ENCODE peak calls at places on chromosomes 12 and 14, in five cellular contexts. One of them, this sample, is unnamed.

GRCh38 chr14:50318031-50318626 is 6.0 kb downstream of the DMAC2L start:
- DNase-seq in effector memory CD4-positive, alpha-beta T cell: no peak
- DNase-seq in AG04450: no peak
- DNase-seq in fibroblast of lung: peak; percentile 78
- DNase-seq in body of pancreas: no peak
- DNase-seq in this sample: no peak

GRCh38 chr12:91181053-91181452 is 1.6 kb downstream of the DCN start:
- DNase-seq in effector memory CD4-positive, alpha-beta T cell: no peak
- DNase-seq in AG04450: no peak
- DNase-seq in fibroblast of lung: peak; percentile 72
- DNase-seq in body of pancreas: no peak
- DNase-seq in this sample: no peak

GRCh38 chr14:88516742-88517418 is 37.9 kb downstream of the PTPN21 start:
- DNase-seq in effector memory CD4-positive, alpha-beta T cell: no peak
- DNase-seq in AG04450: no peak
- DNase-seq in fibroblast of lung: no peak
- DNase-seq in body of pancreas: peak; percentile 37
- DNase-seq in this sample: no peak

GRCh38 chr14:34003052-34003668 is 52.3 kb upstream of the EGLN3 start:
- DNase-seq in effector memory CD4-positive, alpha-beta T cell: no peak
- DNase-seq in AG04450: no peak
- DNase-seq in fibroblast of lung: no peak
- DNase-seq in body of pancreas: no peak
- DNase-seq in this sample: no peak

GRCh38 chr14:51157012-51157411 is 62.1 kb upstream of the TRIM9 start:
- DNase-seq in effector memory CD4-positive, alpha-beta T cell: no peak
- DNase-seq in AG04450: no peak
- DNase-seq in fibroblast of lung: peak; percentile 38
- DNase-seq in body of pancreas: no peak
- DNase-seq in this sample: no peak

GRCh38 chr14:92546347-92547053 is 32.9 kb downstream of the RIN3 start:
- DNase-seq in effector memory CD4-positive, alpha-beta T cell: no peak
- DNase-seq in AG04450: peak; percentile 42
- DNase-seq in fibroblast of lung: peak; percentile 72
- DNase-seq in body of pancreas: no peak
- DNase-seq in this sample: no peak

GRCh38 chr12:98733667-98734350 is 88.7 kb downstream of the APAF1 start:
- DNase-seq in effector memory CD4-positive, alpha-beta T cell: no peak
- DNase-seq in AG04450: no peak
- DNase-seq in fibroblast of lung: peak; percentile 28
- DNase-seq in body of pancreas: no peak
- DNase-seq in this sample: no peak

GRCh38 chr12:103519632-103520031 is 23.9 kb upstream of the C12orf42 start:
- DNase-seq in effector memory CD4-positive, alpha-beta T cell: no peak
- DNase-seq in AG04450: no peak
- DNase-seq in fibroblast of lung: no peak
- DNase-seq in body of pancreas: no peak
- DNase-seq in this sample: no peak

GRCh38 chr12:2922329-2922728 is 31.6 kb downstream of the TULP3 start:
- DNase-seq in effector memory CD4-positive, alpha-beta T cell: no peak
- DNase-seq in AG04450: no peak
- DNase-seq in fibroblast of lung: no peak
- DNase-seq in body of pancreas: no peak
- DNase-seq in this sample: no peak

GRCh38 chr14:67622675-67623074 is 3.0 kb downstream of the ARG2 start:
- DNase-seq in effector memory CD4-positive, alpha-beta T cell: no peak
- DNase-seq in AG04450: no peak
- DNase-seq in fibroblast of lung: peak; percentile 73
- DNase-seq in body of pancreas: peak; percentile 13
- DNase-seq in this sample: no peak

GRCh38 chr12:58443981-58444371 is 476.3 kb downstream of the LRIG3 start:
- DNase-seq in effector memory CD4-positive, alpha-beta T cell: no peak
- DNase-seq in AG04450: no peak
- DNase-seq in fibroblast of lung: peak; percentile 40
- DNase-seq in body of pancreas: no peak
- DNase-seq in this sample: no peak

GRCh38 chr14:64539186-64539552 is 1.4 kb upstream of the HSPA2 start:
- DNase-seq in effector memory CD4-positive, alpha-beta T cell: no peak
- DNase-seq in AG04450: no peak
- DNase-seq in fibroblast of lung: peak; percentile 17
- DNase-seq in body of pancreas: no peak
- DNase-seq in this sample: no peak

GRCh38 chr14:75453817-75454434 is 26.1 kb downstream of the JDP2 start:
- DNase-seq in effector memory CD4-positive, alpha-beta T cell: no peak
- DNase-seq in AG04450: no peak
- DNase-seq in fibroblast of lung: no peak
- DNase-seq in body of pancreas: no peak
- DNase-seq in this sample: no peak

GRCh38 chr12:109115758-109116610 is at the start of gene ACACB:
- DNase-seq in effector memory CD4-positive, alpha-beta T cell: no peak
- DNase-seq in AG04450: no peak
- DNase-seq in fibroblast of lung: peak; percentile 34
- DNase-seq in body of pancreas: peak; percentile 92
- DNase-seq in this sample: no peak

GRCh38 chr12:1793426-1794210 is 26.7 kb upstream of the LRTM2 start:
- DNase-seq in effector memory CD4-positive, alpha-beta T cell: no peak
- DNase-seq in AG04450: no peak
- DNase-seq in fibroblast of lung: no peak
- DNase-seq in body of pancreas: no peak
- DNase-seq in this sample: no peak

GRCh38 chr14:92897922-92898599 is 24.9 kb upstream of the CHGA start:
- DNase-seq in effector memory CD4-positive, alpha-beta T cell: no peak
- DNase-seq in AG04450: no peak
- DNase-seq in fibroblast of lung: no peak
- DNase-seq in body of pancreas: no peak
- DNase-seq in this sample: no peak

GRCh38 chr14:81485372-81485771 is 48.3 kb downstream of the SEL1L start:
- DNase-seq in effector memory CD4-positive, alpha-beta T cell: peak; percentile 2
- DNase-seq in AG04450: no peak
- DNase-seq in fibroblast of lung: no peak
- DNase-seq in body of pancreas: no peak
- DNase-seq in this sample: no peak

GRCh38 chr14:68250950-68251765 is 431.6 kb downstream of the RAD51B start:
- DNase-seq in effector memory CD4-positive, alpha-beta T cell: no peak
- DNase-seq in AG04450: no peak
- DNase-seq in fibroblast of lung: no peak
- DNase-seq in body of pancreas: no peak
- DNase-seq in this sample: no peak

GRCh38 chr12:56338643-56339422 is at the start of gene IL23A:
- DNase-seq in effector memory CD4-positive, alpha-beta T cell: peak; percentile 87
- DNase-seq in AG04450: no peak
- DNase-seq in fibroblast of lung: no peak
- DNase-seq in body of pancreas: no peak
- DNase-seq in this sample: peak; percentile 86

GRCh38 chr12:130192667-130193345 is 30.5 kb downstream of the FZD10 start:
- DNase-seq in effector memory CD4-positive, alpha-beta T cell: no peak
- DNase-seq in AG04450: no peak
- DNase-seq in fibroblast of lung: no peak
- DNase-seq in body of pancreas: no peak
- DNase-seq in this sample: no peak

GRCh38 chr12:29149691-29150382 is 759 bp downstream of the FAR2 start:
- DNase-seq in effector memory CD4-positive, alpha-beta T cell: no peak
- DNase-seq in AG04450: no peak
- DNase-seq in fibroblast of lung: no peak
- DNase-seq in body of pancreas: no peak
- DNase-seq in this sample: no peak

GRCh38 chr14:63993992-63994391 is 141.2 kb downstream of the SYNE2 start:
- DNase-seq in effector memory CD4-positive, alpha-beta T cell: no peak
- DNase-seq in AG04450: no peak
- DNase-seq in fibroblast of lung: peak; percentile 26
- DNase-seq in body of pancreas: no peak
- DNase-seq in this sample: no peak

GRCh38 chr12:47921907-47922306 is 17.1 kb upstream of the VDR start:
- DNase-seq in effector memory CD4-positive, alpha-beta T cell: no peak
- DNase-seq in AG04450: no peak
- DNase-seq in fibroblast of lung: no peak
- DNase-seq in body of pancreas: no peak
- DNase-seq in this sample: no peak

GRCh38 chr12:57118711-57119271 is 7.6 kb upstream of the STAT6 start:
- DNase-seq in effector memory CD4-positive, alpha-beta T cell: no peak
- DNase-seq in AG04450: no peak
- DNase-seq in fibroblast of lung: no peak
- DNase-seq in body of pancreas: no peak
- DNase-seq in this sample: no peak

GRCh38 chr12:46830731-46831334 is 5.0 kb upstream of the SLC38A4 start:
- DNase-seq in effector memory CD4-positive, alpha-beta T cell: no peak
- DNase-seq in AG04450: no peak
- DNase-seq in fibroblast of lung: peak; percentile 31
- DNase-seq in body of pancreas: peak; percentile 55
- DNase-seq in this sample: no peak

GRCh38 chr12:78209851-78210493 is 379.3 kb downstream of the NAV3 start:
- DNase-seq in effector memory CD4-positive, alpha-beta T cell: no peak
- DNase-seq in AG04450: no peak
- DNase-seq in fibroblast of lung: peak; percentile 81
- DNase-seq in body of pancreas: no peak
- DNase-seq in this sample: no peak

GRCh38 chr14:88542857-88543795 is 11.7 kb downstream of the PTPN21 start:
- DNase-seq in effector memory CD4-positive, alpha-beta T cell: no peak
- DNase-seq in AG04450: no peak
- DNase-seq in fibroblast of lung: no peak
- DNase-seq in body of pancreas: no peak
- DNase-seq in this sample: no peak

GRCh38 chr14:74516451-74517155 is 23.0 kb downstream of the ISCA2 start:
- DNase-seq in effector memory CD4-positive, alpha-beta T cell: no peak
- DNase-seq in AG04450: no peak
- DNase-seq in fibroblast of lung: no peak
- DNase-seq in body of pancreas: no peak
- DNase-seq in this sample: no peak

GRCh38 chr14:95527392-95528002 is 7.4 kb upstream of the GLRX5 start:
- DNase-seq in effector memory CD4-positive, alpha-beta T cell: no peak
- DNase-seq in AG04450: no peak
- DNase-seq in fibroblast of lung: peak; percentile 91
- DNase-seq in body of pancreas: peak; percentile 62
- DNase-seq in this sample: no peak

GRCh38 chr12:96392397-96392796 is 7.8 kb downstream of the CDK17 start:
- DNase-seq in effector memory CD4-positive, alpha-beta T cell: no peak
- DNase-seq in AG04450: no peak
- DNase-seq in fibroblast of lung: no peak
- DNase-seq in body of pancreas: no peak
- DNase-seq in this sample: no peak

DNA sequence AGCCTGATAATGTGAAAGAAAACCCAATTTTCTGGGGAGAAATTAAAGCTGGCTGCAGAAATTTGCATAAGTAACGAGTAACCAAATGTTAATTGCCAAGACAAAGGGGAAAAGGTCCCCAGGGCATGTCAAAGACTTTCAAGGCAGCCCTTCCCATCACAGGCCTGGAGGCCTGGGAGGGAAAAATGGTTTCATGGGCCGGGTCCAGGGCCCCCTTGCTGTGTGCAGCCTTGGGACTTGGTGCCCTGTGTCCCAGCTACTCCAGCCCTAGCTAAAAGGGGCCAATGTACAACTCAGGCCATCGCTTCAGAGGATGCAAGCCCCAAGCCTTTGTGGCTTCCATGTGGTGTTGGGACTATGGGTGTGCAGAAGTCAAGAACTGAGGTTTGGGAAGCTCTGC is 96.5 kb downstream of the PPP1R12A start:
- DNase-seq in effector memory CD4-positive, alpha-beta T cell: no peak
- DNase-seq in AG04450: no peak
- DNase-seq in fibroblast of lung: no peak
- DNase-seq in body of pancreas: no peak
- DNase-seq in this sample: no peak
- H3K9me3 ChIP-seq in effector memory CD4-positive, alpha-beta T cell: no peaks in the 10 kb centered on the region
- H3K9me3 ChIP-seq in AG04450: peaks cover 16% of the 10 kb centered on the region
- H3K9me3 ChIP-seq in fibroblast of lung: no peaks in the 10 kb centered on the region
- H3K9me3 ChIP-seq in body of pancreas: peaks cover 10% of the 10 kb centered on the region
- H3K9me3 ChIP-seq in this sample: no peaks in the 10 kb centered on the region

GRCh38 chr12:71405884-71406283 is 33.7 kb upstream of the LGR5 start:
- DNase-seq in effector memory CD4-positive, alpha-beta T cell: no peak
- DNase-seq in AG04450: no peak
- DNase-seq in fibroblast of lung: no peak
- DNase-seq in body of pancreas: no peak
- DNase-seq in this sample: no peak

GRCh38 chr12:71415336-71416231 is 24.0 kb upstream of the LGR5 start:
- DNase-seq in effector memory CD4-positive, alpha-beta T cell: no peak
- DNase-seq in AG04450: peak; percentile 20
- DNase-seq in fibroblast of lung: peak; percentile 63
- DNase-seq in body of pancreas: peak; percentile 31
- DNase-seq in this sample: no peak

GRCh38 chr12:71407732-71408131 is 31.9 kb upstream of the LGR5 start:
- DNase-seq in effector memory CD4-positive, alpha-beta T cell: no peak
- DNase-seq in AG04450: no peak
- DNase-seq in fibroblast of lung: no peak
- DNase-seq in body of pancreas: no peak
- DNase-seq in this sample: no peak

GRCh38 chr12:71411635-71412034 is 28.0 kb upstream of the LGR5 start:
- DNase-seq in effector memory CD4-positive, alpha-beta T cell: no peak
- DNase-seq in AG04450: no peak
- DNase-seq in fibroblast of lung: no peak
- DNase-seq in body of pancreas: no peak
- DNase-seq in this sample: no peak

GRCh38 chr12:71410844-71411243 is 28.8 kb upstream of the LGR5 start:
- DNase-seq in effector memory CD4-positive, alpha-beta T cell: no peak
- DNase-seq in AG04450: no peak
- DNase-seq in fibroblast of lung: no peak
- DNase-seq in body of pancreas: no peak
- DNase-seq in this sample: no peak
- H3K9me3 ChIP-seq in effector memory CD4-positive, alpha-beta T cell: peaks cover 3% of the 10 kb centered on the region
- H3K9me3 ChIP-seq in AG04450: no peaks in the 10 kb centered on the region
- H3K9me3 ChIP-seq in fibroblast of lung: no peaks in the 10 kb centered on the region
- H3K9me3 ChIP-seq in body of pancreas: no peaks in the 10 kb centered on the region
- H3K9me3 ChIP-seq in this sample: no peaks in the 10 kb centered on the region

DNA sequence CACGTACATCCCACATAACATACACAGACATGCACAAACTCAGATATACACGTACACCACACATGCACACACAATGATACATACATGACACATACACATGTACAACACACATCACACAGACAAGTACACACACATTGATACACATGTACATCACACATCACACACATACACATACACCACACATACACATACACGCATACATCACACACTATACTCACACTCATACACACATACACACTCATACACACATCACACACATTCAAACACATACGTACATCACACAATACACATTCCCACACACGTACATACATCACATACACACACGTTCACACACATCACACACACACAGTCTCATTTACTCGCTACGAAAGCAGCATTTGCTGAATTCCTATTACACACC is 4.5 kb downstream of the ZNF605 start:
- DNase-seq in effector memory CD4-positive, alpha-beta T cell: no peak
- DNase-seq in AG04450: no peak
- DNase-seq in fibroblast of lung: no peak
- DNase-seq in body of pancreas: no peak
- DNase-seq in this sample: no peak
- H3K9me3 ChIP-seq in effector memory CD4-positive, alpha-beta T cell: peaks cover 5% of the 10 kb centered on the region
- H3K9me3 ChIP-seq in AG04450: peaks cover 85% of the 10 kb centered on the region
- H3K9me3 ChIP-seq in fibroblast of lung: peaks cover 24% of the 10 kb centered on the region
- H3K9me3 ChIP-seq in body of pancreas: peaks cover 38% of the 10 kb centered on the region
- H3K9me3 ChIP-seq in this sample: no peaks in the 10 kb centered on the region

DNA sequence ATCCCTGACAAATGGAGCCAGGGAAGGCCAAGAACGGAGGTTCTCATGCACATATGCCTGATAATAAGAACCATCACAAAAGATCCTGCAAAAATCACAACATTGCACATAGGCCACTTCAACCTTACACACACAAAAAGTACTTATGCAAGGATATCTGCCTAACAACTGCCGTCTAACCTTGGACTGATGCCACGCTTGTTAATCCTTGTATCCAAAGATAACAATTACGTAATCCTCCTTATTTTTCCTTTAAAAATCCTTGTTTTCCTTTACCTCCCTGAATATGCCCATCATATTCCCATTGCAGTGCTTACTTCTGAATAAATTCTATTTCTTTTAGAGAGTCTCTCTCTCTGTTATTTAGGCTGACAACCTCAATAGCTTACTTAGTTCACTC is 59.5 kb downstream of the TMEM116 start:
- DNase-seq in effector memory CD4-positive, alpha-beta T cell: no peak
- DNase-seq in AG04450: no peak
- DNase-seq in fibroblast of lung: peak; percentile 60
- DNase-seq in body of pancreas: peak; percentile 37
- DNase-seq in this sample: no peak
- H3K9me3 ChIP-seq in effector memory CD4-positive, alpha-beta T cell: peaks cover 7% of the 10 kb centered on the region
- H3K9me3 ChIP-seq in AG04450: peaks cover 11% of the 10 kb centered on the region
- H3K9me3 ChIP-seq in fibroblast of lung: no peaks in the 10 kb centered on the region
- H3K9me3 ChIP-seq in body of pancreas: peaks cover 5% of the 10 kb centered on the region
- H3K9me3 ChIP-seq in this sample: no peaks in the 10 kb centered on the region